ENCODE peak calls at places on chromosomes 6 and 20, in six cellular contexts. D is cardiac fibroblast, V is esophagus muscularis mucosa, A is MCF 10A, X is nephron progenitor cell, T is foreskin fibroblast. O is an unnamed sample.
A peak's percentile ranks its signal among the peaks of the same experiment; 100 is the strongest.

GRCh38 chr20:47055699-47056369 is 161.2 kb downstream of the EYA2 start:
- DNase-seq in A (no peak), D (no peak), V (no peak), T (peak; percentile 56), X (no peak), O (no peak)

GRCh38 chr6:135812085-135812526 is 39.4 kb upstream of the PDE7B start:
- DNase-seq in X (no peak), A (peak; percentile 60), V (no peak), D (peak; percentile 46), T (no peak), O (no peak)

GRCh38 chr6:156379946-156380707 is 397.1 kb upstream of the ARID1B start:
- DNase-seq in X (no peak), D (peak; percentile 26), A (peak; percentile 17), T (peak; percentile 2), V (no peak), O (no peak)

GRCh38 chr20:8431538-8432434 is 299.7 kb downstream of the PLCB1 start:
- DNase-seq in X (no peak), D (peak; percentile 60), T (no peak), V (no peak), A (no peak), O (no peak)

GRCh38 chr20:34579936-34580587 is 21.5 kb downstream of the MAP1LC3A start:
- DNase-seq in V (peak; percentile 74), A (no peak), T (no peak), X (no peak), D (no peak), O (no peak)

GRCh38 chr20:63540417-63541186 is 3.4 kb upstream of the PTK6 start:
- DNase-seq in X (no peak), A (no peak), D (no peak), V (no peak), T (peak; percentile 34), O (no peak)

GRCh38 chr6:15892369-15892768 is 229.5 kb upstream of the DTNBP1 start:
- DNase-seq in D (no peak), V (no peak), X (no peak), A (no peak), T (peak; percentile 59), O (no peak)

GRCh38 chr20:48159156-48159971 is 374.1 kb upstream of the SULF2 start:
- DNase-seq in D (no peak), T (no peak), A (peak; percentile 5), X (no peak), V (no peak), O (no peak)

GRCh38 chr6:45438849-45439406 is 61.2 kb upstream of the SUPT3H start:
- DNase-seq in D (peak; percentile 94), A (peak; percentile 87), T (peak; percentile 83), X (no peak), V (no peak), O (no peak)

GRCh38 chr6:71123051-71123450 is 165.6 kb upstream of the OGFRL1 start:
- DNase-seq in T (no peak), D (peak; percentile 43), X (no peak), V (no peak), A (no peak), O (no peak)

GRCh38 chr6:150169609-150170008 is 26.8 kb downstream of the PPP1R14C start:
- DNase-seq in V (no peak), X (no peak), T (peak; percentile 69), A (peak; percentile 73), D (peak; percentile 63), O (no peak)

GRCh38 chr6:161038229-161039003 is 46.8 kb downstream of the MAP3K4 start:
- DNase-seq in T (peak; percentile 92), A (peak; percentile 81), V (no peak), D (peak; percentile 94), X (no peak), O (no peak)
- TF ChIP-seq CTCF in T (peak; percentile 40), A (no peak), V (no peak), D (peak; percentile 46), X (no peak), O (no peak)

GRCh38 chr20:11267762-11268335 is 594.0 kb upstream of the JAG1 start:
- DNase-seq in A (no peak), T (peak; percentile 1), D (no peak), X (no peak), V (no peak), O (no peak)

GRCh38 chr20:11274137-11274536 is 600.3 kb upstream of the JAG1 start:
- DNase-seq in T (peak; percentile 56), A (peak; percentile 78), V (no peak), D (peak; percentile 84), X (peak; percentile 36), O (no peak)

GRCh38 chr20:11271920-11272594 is 598.3 kb upstream of the JAG1 start:
- DNase-seq in V (no peak), X (no peak), D (no peak), A (no peak), T (no peak), O (peak; percentile 45)

GRCh38 chr20:11270566-11270965 is 596.8 kb upstream of the JAG1 start:
- DNase-seq in V (no peak), X (no peak), A (no peak), T (no peak), D (no peak), O (no peak)

GRCh38 chr20:11271319-11271718 is 597.5 kb upstream of the JAG1 start:
- DNase-seq in A (no peak), V (no peak), T (no peak), X (peak; percentile 43), D (no peak), O (peak; percentile 68)
- TF ChIP-seq CTCF in A (no peak), V (no peak), T (no peak), X (no peak), D (no peak), O (peak; percentile 52)

DNA sequence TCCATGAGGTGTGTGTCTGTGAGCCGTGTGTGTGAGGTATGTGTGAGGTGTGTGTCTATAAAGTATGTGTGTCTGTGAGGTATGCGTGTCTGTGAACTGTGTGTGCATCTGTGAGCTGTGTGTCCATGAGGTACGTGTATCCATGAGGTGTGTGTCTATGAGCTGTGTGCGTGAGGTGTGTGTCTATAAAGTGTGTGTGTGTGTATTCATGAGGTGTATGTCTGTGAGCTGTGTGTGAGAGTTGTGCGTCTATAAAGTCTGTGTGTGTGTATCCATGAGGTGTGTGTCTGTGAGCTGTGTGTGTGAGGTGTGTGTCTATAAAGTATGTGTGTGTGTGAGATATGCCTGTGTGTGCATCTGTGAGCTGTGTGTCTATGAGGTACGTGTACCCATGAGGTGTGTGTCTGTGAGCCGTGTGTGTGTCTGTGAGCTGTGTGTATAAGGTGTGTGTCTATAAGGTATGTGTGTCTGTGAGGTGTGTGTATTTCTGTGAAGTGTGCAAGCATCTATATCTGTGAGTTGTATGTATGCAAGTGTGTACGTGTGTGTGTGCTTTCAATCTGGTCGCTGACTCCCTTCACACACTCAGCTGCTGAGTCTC is 91.9 kb upstream of the FOXP4 start:
- DNase-seq in A (no peak), X (no peak), T (no peak), D (no peak), V (no peak), O (no peak)
- TF ChIP-seq CTCF in A (no peak), X (no peak), T (no peak), D (no peak), V (no peak), O (no peak)

DNA sequence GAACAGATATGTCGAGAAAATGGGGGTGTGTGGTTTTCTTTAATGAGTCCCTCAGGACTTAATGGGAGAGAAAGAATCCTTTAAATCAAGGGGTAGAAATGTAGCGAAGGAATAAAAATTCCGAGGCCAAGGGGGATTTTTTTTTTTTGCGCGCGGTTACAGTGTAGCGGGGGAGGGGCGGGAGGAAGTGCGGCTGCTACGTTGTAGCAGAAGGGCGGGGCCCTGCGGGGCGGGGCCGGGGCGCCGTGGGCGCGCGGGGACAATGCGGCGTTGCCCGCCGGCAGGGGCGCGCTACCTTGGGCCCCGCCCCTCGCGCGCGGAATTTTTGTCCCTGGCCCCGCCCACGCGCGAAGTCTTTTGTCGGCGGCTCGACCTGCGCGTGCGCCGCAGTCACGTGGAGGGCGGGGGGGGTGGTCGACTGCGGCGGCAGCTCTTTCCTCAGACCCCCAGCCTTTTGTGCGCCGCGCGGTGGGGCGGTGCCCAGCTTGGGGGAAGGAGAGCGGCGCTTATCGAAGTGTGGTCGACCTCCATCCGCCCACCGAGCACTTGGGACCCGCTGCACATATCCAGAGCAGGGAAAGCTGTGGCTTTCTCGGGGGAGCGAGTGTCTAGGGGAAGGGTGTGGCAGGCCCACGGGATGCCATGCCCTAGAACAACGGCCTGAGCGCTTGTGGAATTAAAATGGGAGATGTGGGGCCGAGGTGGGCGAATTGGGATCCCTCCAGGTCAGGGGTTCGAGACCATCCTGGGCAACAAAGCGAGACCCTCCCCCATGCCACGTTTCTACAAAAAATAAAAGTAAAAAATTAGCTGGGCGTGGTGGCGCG is 1.3 kb downstream of the TUBB start:
- DNase-seq in A (peak; percentile 85), X (peak; percentile 95), D (peak; percentile 89), T (peak; percentile 91), V (peak; percentile 97), O (peak; percentile 94)
- TF ChIP-seq CTCF in A (no peak), X (peak; percentile 10), D (no peak), T (peak; percentile 10), V (peak; percentile 33), O (peak; percentile 32)

DNA sequence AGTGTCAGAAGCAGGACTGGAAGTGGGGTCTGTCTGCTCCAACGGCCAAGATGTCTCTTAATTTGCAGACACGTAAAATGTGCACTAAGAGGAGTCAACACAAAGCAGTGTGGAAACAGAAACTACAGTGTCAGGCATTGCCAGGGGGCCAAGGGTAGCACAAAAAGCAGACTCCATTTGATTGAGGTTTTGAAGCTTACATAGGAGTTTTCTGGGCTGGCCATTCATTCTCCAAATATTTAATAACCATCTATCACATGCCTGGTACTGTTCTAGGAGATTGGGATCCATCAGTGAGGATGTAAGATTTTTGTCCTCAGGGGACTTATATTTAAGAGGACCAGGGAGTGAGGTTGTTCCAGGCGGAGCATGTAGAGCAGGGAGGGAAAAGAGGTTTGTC is 29.5 kb downstream of the MAFB start:
- DNase-seq in V (no peak), X (no peak), T (no peak), D (no peak), A (no peak), O (no peak)
- TF ChIP-seq CTCF in V (no peak), X (no peak), T (no peak), D (no peak), A (no peak), O (no peak)

DNA sequence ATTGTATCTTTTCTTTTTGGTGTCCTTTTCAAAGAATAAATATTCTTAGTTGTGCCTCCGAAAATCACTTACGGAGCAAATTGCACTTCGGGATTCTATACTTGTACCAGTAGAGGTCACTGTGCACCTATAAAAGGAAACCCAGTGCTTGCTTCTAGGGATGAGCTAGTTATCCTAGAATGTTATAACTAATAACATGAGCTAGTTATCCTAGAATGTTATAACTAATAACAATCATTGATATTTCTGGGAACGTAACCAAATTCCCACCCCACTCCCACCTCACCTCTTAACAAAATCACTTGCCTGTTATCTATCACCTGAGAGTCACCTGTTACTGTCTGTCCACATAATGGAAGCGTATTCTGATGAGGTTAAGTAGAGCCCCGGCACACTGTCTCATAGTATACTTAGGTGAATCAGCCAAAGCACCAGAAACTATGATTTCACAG is 126.9 kb upstream of the TIAM2 start:
- DNase-seq in X (no peak), D (peak; percentile 79), A (peak; percentile 66), T (peak; percentile 54), V (no peak), O (no peak)
- TF ChIP-seq CTCF in X (peak; percentile 78), D (peak; percentile 65), A (peak; percentile 49), T (peak; percentile 62), V (peak; percentile 62), O (peak; percentile 74)

O was measured in glutamatergic neuron.